ENCODE peak calls at places on chromosomes 2 and 18, in nine cellular contexts. One of them, this sample, is unnamed.

GRCh38 chr2:235951980-235952379 is 216.2 kb downstream of the GBX2 start:
- DNase-seq in naive thymus-derived CD4-positive, alpha-beta T cell: peak
- DNase-seq in stimulated activated CD8-positive, alpha-beta memory T cell treated with anti-CD3 and anti-CD28 coated beads, Interleukin-2, amount 100 ng/mL, for 1 hour: no peak
- DNase-seq in activated CD4-positive, alpha-beta T cell treated with anti-CD3 and anti-CD28 coated beads for 48 hours: peak
- DNase-seq in NCI-H2171: no peak
- DNase-seq in effector memory CD4-positive, alpha-beta T cell: peak
- DNase-seq in SHP77: no peak
- DNase-seq in activated CD8-positive, alpha-beta memory T cell treated with anti-CD3 and anti-CD28 coated beads for 1 hour: no peak
- DNase-seq in NCI-H1092: no peak
- DNase-seq in this sample: no peak

GRCh38 chr2:205032093-205032551 is 486.8 kb downstream of the PARD3B start:
- DNase-seq in naive thymus-derived CD4-positive, alpha-beta T cell: no peak
- DNase-seq in stimulated activated CD8-positive, alpha-beta memory T cell treated with anti-CD3 and anti-CD28 coated beads, Interleukin-2, amount 100 ng/mL, for 1 hour: no peak
- DNase-seq in activated CD4-positive, alpha-beta T cell treated with anti-CD3 and anti-CD28 coated beads for 48 hours: no peak
- DNase-seq in NCI-H2171: peak
- DNase-seq in effector memory CD4-positive, alpha-beta T cell: no peak
- DNase-seq in SHP77: no peak
- DNase-seq in activated CD8-positive, alpha-beta memory T cell treated with anti-CD3 and anti-CD28 coated beads for 1 hour: no peak
- DNase-seq in NCI-H1092: no peak
- DNase-seq in this sample: no peak

GRCh38 chr2:161913865-161914264 is 160.2 kb downstream of the DPP4 start:
- DNase-seq in naive thymus-derived CD4-positive, alpha-beta T cell: no peak
- DNase-seq in stimulated activated CD8-positive, alpha-beta memory T cell treated with anti-CD3 and anti-CD28 coated beads, Interleukin-2, amount 100 ng/mL, for 1 hour: no peak
- DNase-seq in activated CD4-positive, alpha-beta T cell treated with anti-CD3 and anti-CD28 coated beads for 48 hours: no peak
- DNase-seq in NCI-H2171: no peak
- DNase-seq in effector memory CD4-positive, alpha-beta T cell: no peak
- DNase-seq in SHP77: no peak
- DNase-seq in activated CD8-positive, alpha-beta memory T cell treated with anti-CD3 and anti-CD28 coated beads for 1 hour: no peak
- DNase-seq in NCI-H1092: no peak
- DNase-seq in this sample: no peak

GRCh38 chr2:118580651-118581050 is 266.8 kb downstream of the EN1 start:
- DNase-seq in naive thymus-derived CD4-positive, alpha-beta T cell: no peak
- DNase-seq in stimulated activated CD8-positive, alpha-beta memory T cell treated with anti-CD3 and anti-CD28 coated beads, Interleukin-2, amount 100 ng/mL, for 1 hour: no peak
- DNase-seq in activated CD4-positive, alpha-beta T cell treated with anti-CD3 and anti-CD28 coated beads for 48 hours: no peak
- DNase-seq in NCI-H2171: no peak
- DNase-seq in effector memory CD4-positive, alpha-beta T cell: no peak
- DNase-seq in SHP77: no peak
- DNase-seq in activated CD8-positive, alpha-beta memory T cell treated with anti-CD3 and anti-CD28 coated beads for 1 hour: no peak
- DNase-seq in NCI-H1092: no peak
- DNase-seq in this sample: no peak

GRCh38 chr2:97906309-97906708 is 89.4 kb downstream of the TMEM131 start:
- DNase-seq in naive thymus-derived CD4-positive, alpha-beta T cell: no peak
- DNase-seq in stimulated activated CD8-positive, alpha-beta memory T cell treated with anti-CD3 and anti-CD28 coated beads, Interleukin-2, amount 100 ng/mL, for 1 hour: no peak
- DNase-seq in activated CD4-positive, alpha-beta T cell treated with anti-CD3 and anti-CD28 coated beads for 48 hours: no peak
- DNase-seq in NCI-H2171: no peak
- DNase-seq in effector memory CD4-positive, alpha-beta T cell: no peak
- DNase-seq in SHP77: no peak
- DNase-seq in activated CD8-positive, alpha-beta memory T cell treated with anti-CD3 and anti-CD28 coated beads for 1 hour: no peak
- DNase-seq in NCI-H1092: no peak
- DNase-seq in this sample: no peak

GRCh38 chr2:153871231-153872221 is at the start of gene GALNT13:
- DNase-seq in naive thymus-derived CD4-positive, alpha-beta T cell: no peak
- DNase-seq in stimulated activated CD8-positive, alpha-beta memory T cell treated with anti-CD3 and anti-CD28 coated beads, Interleukin-2, amount 100 ng/mL, for 1 hour: no peak
- DNase-seq in activated CD4-positive, alpha-beta T cell treated with anti-CD3 and anti-CD28 coated beads for 48 hours: no peak
- DNase-seq in NCI-H2171: peak
- DNase-seq in effector memory CD4-positive, alpha-beta T cell: no peak
- DNase-seq in SHP77: peak
- DNase-seq in activated CD8-positive, alpha-beta memory T cell treated with anti-CD3 and anti-CD28 coated beads for 1 hour: no peak
- DNase-seq in NCI-H1092: peak
- DNase-seq in this sample: no peak

GRCh38 chr2:104901037-104901851 is 47.3 kb downstream of the POU3F3 start:
- DNase-seq in naive thymus-derived CD4-positive, alpha-beta T cell: no peak
- DNase-seq in stimulated activated CD8-positive, alpha-beta memory T cell treated with anti-CD3 and anti-CD28 coated beads, Interleukin-2, amount 100 ng/mL, for 1 hour: no peak
- DNase-seq in activated CD4-positive, alpha-beta T cell treated with anti-CD3 and anti-CD28 coated beads for 48 hours: no peak
- DNase-seq in NCI-H2171: no peak
- DNase-seq in effector memory CD4-positive, alpha-beta T cell: no peak
- DNase-seq in SHP77: no peak
- DNase-seq in activated CD8-positive, alpha-beta memory T cell treated with anti-CD3 and anti-CD28 coated beads for 1 hour: no peak
- DNase-seq in NCI-H1092: peak
- DNase-seq in this sample: no peak

GRCh38 chr2:24434576-24434975 is 56.5 kb upstream of the NCOA1 start:
- DNase-seq in naive thymus-derived CD4-positive, alpha-beta T cell: no peak
- DNase-seq in stimulated activated CD8-positive, alpha-beta memory T cell treated with anti-CD3 and anti-CD28 coated beads, Interleukin-2, amount 100 ng/mL, for 1 hour: no peak
- DNase-seq in activated CD4-positive, alpha-beta T cell treated with anti-CD3 and anti-CD28 coated beads for 48 hours: no peak
- DNase-seq in NCI-H2171: no peak
- DNase-seq in effector memory CD4-positive, alpha-beta T cell: no peak
- DNase-seq in SHP77: no peak
- DNase-seq in activated CD8-positive, alpha-beta memory T cell treated with anti-CD3 and anti-CD28 coated beads for 1 hour: no peak
- DNase-seq in NCI-H1092: no peak
- DNase-seq in this sample: no peak

GRCh38 chr18:12305930-12306629 is 2.0 kb upstream of the TUBB6 start:
- DNase-seq in naive thymus-derived CD4-positive, alpha-beta T cell: no peak
- DNase-seq in stimulated activated CD8-positive, alpha-beta memory T cell treated with anti-CD3 and anti-CD28 coated beads, Interleukin-2, amount 100 ng/mL, for 1 hour: no peak
- DNase-seq in activated CD4-positive, alpha-beta T cell treated with anti-CD3 and anti-CD28 coated beads for 48 hours: no peak
- DNase-seq in NCI-H2171: no peak
- DNase-seq in effector memory CD4-positive, alpha-beta T cell: no peak
- DNase-seq in SHP77: no peak
- DNase-seq in activated CD8-positive, alpha-beta memory T cell treated with anti-CD3 and anti-CD28 coated beads for 1 hour: no peak
- DNase-seq in NCI-H1092: no peak
- DNase-seq in this sample: no peak

GRCh38 chr2:216636570-216637450 is 3.6 kb downstream of the IGFBP2 start:
- DNase-seq in naive thymus-derived CD4-positive, alpha-beta T cell: no peak
- DNase-seq in stimulated activated CD8-positive, alpha-beta memory T cell treated with anti-CD3 and anti-CD28 coated beads, Interleukin-2, amount 100 ng/mL, for 1 hour: no peak
- DNase-seq in activated CD4-positive, alpha-beta T cell treated with anti-CD3 and anti-CD28 coated beads for 48 hours: peak
- DNase-seq in NCI-H2171: no peak
- DNase-seq in effector memory CD4-positive, alpha-beta T cell: no peak
- DNase-seq in SHP77: no peak
- DNase-seq in activated CD8-positive, alpha-beta memory T cell treated with anti-CD3 and anti-CD28 coated beads for 1 hour: no peak
- DNase-seq in NCI-H1092: no peak
- DNase-seq in this sample: no peak

GRCh38 chr2:24122356-24123211 is 550 bp downstream of the PFN4 start:
- DNase-seq in naive thymus-derived CD4-positive, alpha-beta T cell: no peak
- DNase-seq in stimulated activated CD8-positive, alpha-beta memory T cell treated with anti-CD3 and anti-CD28 coated beads, Interleukin-2, amount 100 ng/mL, for 1 hour: no peak
- DNase-seq in activated CD4-positive, alpha-beta T cell treated with anti-CD3 and anti-CD28 coated beads for 48 hours: no peak
- DNase-seq in NCI-H2171: peak
- DNase-seq in effector memory CD4-positive, alpha-beta T cell: no peak
- DNase-seq in SHP77: no peak
- DNase-seq in activated CD8-positive, alpha-beta memory T cell treated with anti-CD3 and anti-CD28 coated beads for 1 hour: no peak
- DNase-seq in NCI-H1092: no peak
- DNase-seq in this sample: peak

GRCh38 chr2:223930002-223930976 is 14.8 kb downstream of the WDFY1 start:
- DNase-seq in naive thymus-derived CD4-positive, alpha-beta T cell: no peak
- DNase-seq in stimulated activated CD8-positive, alpha-beta memory T cell treated with anti-CD3 and anti-CD28 coated beads, Interleukin-2, amount 100 ng/mL, for 1 hour: no peak
- DNase-seq in activated CD4-positive, alpha-beta T cell treated with anti-CD3 and anti-CD28 coated beads for 48 hours: no peak
- DNase-seq in NCI-H2171: no peak
- DNase-seq in effector memory CD4-positive, alpha-beta T cell: no peak
- DNase-seq in SHP77: peak
- DNase-seq in activated CD8-positive, alpha-beta memory T cell treated with anti-CD3 and anti-CD28 coated beads for 1 hour: no peak
- DNase-seq in NCI-H1092: no peak
- DNase-seq in this sample: no peak

GRCh38 chr2:142710336-142710735 is 167.1 kb upstream of the KYNU start:
- DNase-seq in naive thymus-derived CD4-positive, alpha-beta T cell: no peak
- DNase-seq in stimulated activated CD8-positive, alpha-beta memory T cell treated with anti-CD3 and anti-CD28 coated beads, Interleukin-2, amount 100 ng/mL, for 1 hour: no peak
- DNase-seq in activated CD4-positive, alpha-beta T cell treated with anti-CD3 and anti-CD28 coated beads for 48 hours: no peak
- DNase-seq in NCI-H2171: no peak
- DNase-seq in effector memory CD4-positive, alpha-beta T cell: no peak
- DNase-seq in SHP77: no peak
- DNase-seq in activated CD8-positive, alpha-beta memory T cell treated with anti-CD3 and anti-CD28 coated beads for 1 hour: no peak
- DNase-seq in NCI-H1092: no peak
- DNase-seq in this sample: no peak

GRCh38 chr18:75130591-75131274 is 78.2 kb downstream of the PTGR3 start:
- DNase-seq in naive thymus-derived CD4-positive, alpha-beta T cell: no peak
- DNase-seq in stimulated activated CD8-positive, alpha-beta memory T cell treated with anti-CD3 and anti-CD28 coated beads, Interleukin-2, amount 100 ng/mL, for 1 hour: no peak
- DNase-seq in activated CD4-positive, alpha-beta T cell treated with anti-CD3 and anti-CD28 coated beads for 48 hours: no peak
- DNase-seq in NCI-H2171: no peak
- DNase-seq in effector memory CD4-positive, alpha-beta T cell: no peak
- DNase-seq in SHP77: no peak
- DNase-seq in activated CD8-positive, alpha-beta memory T cell treated with anti-CD3 and anti-CD28 coated beads for 1 hour: no peak
- DNase-seq in NCI-H1092: no peak
- DNase-seq in this sample: no peak

This sample was measured in KG1.